ENCODE peak calls at places on chromosome 3, in nine cellular contexts. D, R, J, Q, N, S, Y, W and I are unnamed samples.

GRCh38 chr3:13707456-13707855 is 158.5 kb downstream of the FBLN2 start:
- DNase-seq in R (no peak), N (peak; percentile 36), Q (no peak), J (no peak), Y (no peak), S (peak; percentile 2), D (peak; percentile 3), W (peak; percentile 0), I (no peak)

GRCh38 chr3:140288575-140288974 is 353.6 kb downstream of the CLSTN2 start:
- DNase-seq in D (no peak), J (no peak), W (no peak), S (no peak), Y (no peak), Q (no peak), R (no peak), N (no peak), I (no peak)

GRCh38 chr3:126522363-126522788 is 1.6 kb upstream of the CHST13 start:
- DNase-seq in D (peak; percentile 60), S (peak; percentile 42), R (peak; percentile 28), Y (peak; percentile 33), N (peak; percentile 78), Q (peak; percentile 34), J (peak; percentile 56), W (peak; percentile 62), I (peak; percentile 55)

GRCh38 chr3:57017481-57017880 is 43.0 kb upstream of the SPATA12 start:
- DNase-seq in J (peak; percentile 31), R (peak; percentile 43), W (no peak), Q (no peak), S (no peak), Y (no peak), D (no peak), N (no peak), I (no peak)

GRCh38 chr3:129575987-129576364 is 30.5 kb downstream of the PLXND1 start:
- DNase-seq in J (no peak), Y (no peak), S (no peak), N (no peak), Q (no peak), W (no peak), R (no peak), D (no peak), I (no peak)

GRCh38 chr3:77795013-77795412 is 755.1 kb downstream of the ROBO2 start:
- DNase-seq in S (no peak), N (no peak), Q (no peak), R (no peak), D (no peak), Y (no peak), W (no peak), J (no peak), I (peak; percentile 28)

GRCh38 chr3:34683851-34684250 is 885.4 kb downstream of the PDCD6IP start:
- DNase-seq in W (no peak), S (peak; percentile 22), R (no peak), Y (peak; percentile 11), J (peak; percentile 56), D (peak; percentile 71), N (no peak), Q (no peak), I (peak; percentile 69)

GRCh38 chr3:102180291-102180931 is 254.4 kb upstream of the ZPLD1 start:
- DNase-seq in J (peak; percentile 9), W (no peak), D (no peak), Q (no peak), R (no peak), N (no peak), Y (peak; percentile 95), S (no peak), I (no peak)

GRCh38 chr3:127612966-127613365 is 14.8 kb downstream of the MCM2 start:
- DNase-seq in Q (no peak), D (peak; percentile 7), N (no peak), S (no peak), R (no peak), Y (no peak), W (no peak), J (no peak), I (no peak)

GRCh38 chr3:133988631-133989161 is 41.0 kb downstream of the SLCO2A1 start:
- DNase-seq in D (no peak), Y (no peak), Q (peak; percentile 61), R (no peak), S (no peak), N (no peak), J (no peak), W (no peak), I (no peak)

GRCh38 chr3:131110087-131110486 is 83.4 kb downstream of the NEK11 start:
- DNase-seq in W (no peak), D (no peak), Q (no peak), R (no peak), Y (peak; percentile 21), J (no peak), N (no peak), S (no peak), I (no peak)

GRCh38 chr3:123180791-123181190 is 21.0 kb upstream of the SEC22A start:
- DNase-seq in D (no peak), J (no peak), Q (no peak), R (no peak), W (no peak), S (no peak), N (no peak), Y (no peak), I (no peak)

GRCh38 chr3:155076888-155077287 is 3.2 kb upstream of the MME start:
- DNase-seq in D (no peak), Y (peak; percentile 52), N (no peak), Q (no peak), J (no peak), S (no peak), W (no peak), R (no peak), I (no peak)

GRCh38 chr3:38268522-38268921 is 2.9 kb downstream of the SLC22A13 start:
- DNase-seq in D (no peak), W (no peak), R (no peak), Q (no peak), N (no peak), Y (no peak), S (no peak), J (no peak), I (no peak)

GRCh38 chr3:94036909-94037507 is 8.6 kb upstream of the STX19 start:
- DNase-seq in D (no peak), W (no peak), S (no peak), J (no peak), Q (no peak), R (peak; percentile 35), N (no peak), Y (peak; percentile 62), I (no peak)

GRCh38 chr3:38115645-38116427 is 21.1 kb downstream of the ACAA1 start:
- DNase-seq in W (no peak), N (no peak), Q (no peak), S (no peak), Y (no peak), R (no peak), D (peak; percentile 42), J (no peak), I (no peak)

GRCh38 chr3:49454457-49454856 is 15.6 kb upstream of the DAG1 start:
- DNase-seq in Q (no peak), R (peak; percentile 52), S (no peak), N (no peak), J (peak; percentile 86), D (no peak), Y (no peak), W (no peak), I (peak; percentile 61)

GRCh38 chr3:15099364-15100098 is 583 bp upstream of the RBSN start:
- DNase-seq in W (peak; percentile 23), N (peak; percentile 79), R (no peak), S (no peak), J (peak; percentile 8), Y (no peak), Q (no peak), D (no peak), I (no peak)
- TF ChIP-seq POLR2A in W (no peak), N (no peak), R (no peak), S (no peak), J (no peak), Y (no peak), Q (no peak), D (no peak), I (no peak)

DNA sequence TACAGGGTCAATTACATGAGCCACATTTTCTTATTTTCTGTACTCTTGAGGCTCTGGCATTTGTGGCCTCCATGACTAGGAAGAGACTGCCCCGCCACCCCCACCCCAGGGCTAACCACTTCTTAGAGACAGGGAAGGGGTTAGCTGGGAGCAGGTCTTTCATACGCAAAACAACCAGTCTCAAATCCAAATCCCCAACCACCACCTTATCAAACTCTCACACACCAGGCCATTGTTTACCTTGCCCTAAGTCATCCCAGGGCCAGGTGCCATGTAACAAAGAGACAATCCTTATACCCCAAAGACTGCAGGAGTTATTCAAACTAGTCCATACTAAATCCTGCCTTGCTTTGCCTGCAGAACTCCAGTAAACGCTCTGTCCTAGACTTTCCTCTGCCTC is 77.8 kb downstream of the B3GNT5 start:
- DNase-seq in S (no peak), R (no peak), Q (no peak), J (no peak), D (no peak), W (no peak), Y (no peak), N (no peak), I (no peak)
- H3K27ac ChIP-seq in S (no peak overlapping the region), R (no peak overlapping the region), Q (no peak overlapping the region), J (no peak overlapping the region), D (no peak overlapping the region), W (no peak overlapping the region), Y (no peak overlapping the region), N (no peak overlapping the region), I (no peak overlapping the region)

GRCh38 chr3:11642455-11643162 is 1.1 kb downstream of the VGLL4 start:
- DNase-seq in R (peak; percentile 16), J (peak; percentile 69), W (peak; percentile 86), S (peak; percentile 79), N (peak; percentile 95), Y (peak; percentile 81), Q (peak; percentile 58), D (peak; percentile 78), I (peak; percentile 58)

GRCh38 chr3:11641316-11641682 is 2.4 kb downstream of the VGLL4 start:
- DNase-seq in R (no peak), W (no peak), N (no peak), S (no peak), Q (no peak), J (no peak), D (no peak), Y (peak; percentile 77), I (no peak)

GRCh38 chr3:11640009-11640673 is 3.6 kb downstream of the VGLL4 start:
- DNase-seq in D (no peak), S (no peak), J (no peak), W (no peak), N (no peak), Y (peak; percentile 37), Q (no peak), R (no peak), I (no peak)

GRCh38 chr3:11641683-11642407 is 1.9 kb downstream of the VGLL4 start:
- DNase-seq in S (no peak), D (no peak), N (no peak), R (no peak), Y (peak; percentile 68), W (no peak), Q (no peak), J (no peak), I (no peak)

GRCh38 chr3:11643212-11644087 is at the start of gene VGLL4:
- DNase-seq in D (peak; percentile 83), R (peak; percentile 46), W (peak; percentile 90), Y (peak; percentile 94), S (peak; percentile 87), N (peak; percentile 95), J (peak; percentile 86), Q (peak; percentile 75), I (peak; percentile 87)
- TF ChIP-seq POLR2A in D (peak; percentile 29), R (no peak), W (peak; percentile 53), Y (peak; percentile 93), S (peak; percentile 72), N (peak; percentile 73), J (no peak), Q (no peak), I (no peak)

GRCh38 chr3:187385296-187385695 is 17.1 kb downstream of the RTP4 start:
- DNase-seq in S (no peak), N (no peak), Y (no peak), D (no peak), R (no peak), Q (no peak), J (no peak), W (no peak), I (no peak)

GRCh38 chr3:187382609-187383151 is 14.5 kb downstream of the RTP4 start:
- DNase-seq in J (no peak), D (no peak), Q (no peak), W (no peak), S (no peak), N (no peak), R (no peak), Y (peak; percentile 20), I (no peak)
- H3K27ac ChIP-seq in J (no peak overlapping the region), D (no peak overlapping the region), Q (no peak overlapping the region), W (no peak overlapping the region), S (no peak overlapping the region), N (no peak overlapping the region), R (no peak overlapping the region), Y (peak overlapping the region; percentile 75), I (no peak overlapping the region)